ENCODE peak calls at places on chromosomes 2 and 18, in five cellular contexts. One of them, this sample, is unnamed.

GRCh38 chr2:16409006-16409390 is 256.6 kb downstream of the CYRIA start:
- DNase-seq in astrocyte of the cerebellum: no peak
- DNase-seq in glutamatergic neuron: no peak
- DNase-seq in WTC11: no peak
- DNase-seq in cardiac muscle cell: no peak
- DNase-seq in this sample: no peak

GRCh38 chr2:143607446-143608110 is 478.4 kb downstream of the ARHGAP15 start:
- DNase-seq in astrocyte of the cerebellum: no peak
- DNase-seq in glutamatergic neuron: no peak
- DNase-seq in WTC11: no peak
- DNase-seq in cardiac muscle cell: peak; percentile 30
- DNase-seq in this sample: no peak

GRCh38 chr2:25323042-25323514 is 18.6 kb downstream of the DNMT3A start:
- DNase-seq in astrocyte of the cerebellum: no peak
- DNase-seq in glutamatergic neuron: peak; percentile 80
- DNase-seq in WTC11: peak; percentile 71
- DNase-seq in cardiac muscle cell: peak; percentile 31
- DNase-seq in this sample: no peak

GRCh38 chr18:44195394-44196140 is 485.1 kb upstream of the SETBP1 start:
- DNase-seq in astrocyte of the cerebellum: no peak
- DNase-seq in glutamatergic neuron: no peak
- DNase-seq in WTC11: no peak
- DNase-seq in cardiac muscle cell: no peak
- DNase-seq in this sample: no peak

GRCh38 chr18:21063011-21063410 is 48.6 kb downstream of the ROCK1 start:
- DNase-seq in astrocyte of the cerebellum: no peak
- DNase-seq in glutamatergic neuron: no peak
- DNase-seq in WTC11: no peak
- DNase-seq in cardiac muscle cell: no peak
- DNase-seq in this sample: no peak

GRCh38 chr2:199902486-199903110 is 8.5 kb upstream of the C2orf69 start:
- DNase-seq in astrocyte of the cerebellum: no peak
- DNase-seq in glutamatergic neuron: no peak
- DNase-seq in WTC11: no peak
- DNase-seq in cardiac muscle cell: no peak
- DNase-seq in this sample: no peak

GRCh38 chr2:196915512-196916189 is 10.9 kb downstream of the PGAP1 start:
- DNase-seq in astrocyte of the cerebellum: no peak
- DNase-seq in glutamatergic neuron: no peak
- DNase-seq in WTC11: no peak
- DNase-seq in cardiac muscle cell: no peak
- DNase-seq in this sample: no peak

GRCh38 chr2:106982350-106982749 is 96.4 kb upstream of the ST6GAL2 start:
- DNase-seq in astrocyte of the cerebellum: no peak
- DNase-seq in glutamatergic neuron: no peak
- DNase-seq in WTC11: no peak
- DNase-seq in cardiac muscle cell: no peak
- DNase-seq in this sample: no peak

GRCh38 chr2:70946832-70947442 is 11.2 kb downstream of the ATP6V1B1 start:
- DNase-seq in astrocyte of the cerebellum: peak; percentile 44
- DNase-seq in glutamatergic neuron: peak; percentile 72
- DNase-seq in WTC11: peak; percentile 81
- DNase-seq in cardiac muscle cell: peak; percentile 70
- DNase-seq in this sample: peak; percentile 75

GRCh38 chr18:36066001-36066400 is 1.4 kb downstream of the RPRD1A start:
- DNase-seq in astrocyte of the cerebellum: no peak
- DNase-seq in glutamatergic neuron: no peak
- DNase-seq in WTC11: no peak
- DNase-seq in cardiac muscle cell: peak; percentile 43
- DNase-seq in this sample: no peak

GRCh38 chr2:69509011-69509749 is 71.9 kb upstream of the NFU1 start:
- DNase-seq in astrocyte of the cerebellum: no peak
- DNase-seq in glutamatergic neuron: no peak
- DNase-seq in WTC11: no peak
- DNase-seq in cardiac muscle cell: no peak
- DNase-seq in this sample: no peak

GRCh38 chr2:36438454-36438977 is 82.9 kb downstream of the CRIM1 start:
- DNase-seq in astrocyte of the cerebellum: peak; percentile 86
- DNase-seq in glutamatergic neuron: no peak
- DNase-seq in WTC11: no peak
- DNase-seq in cardiac muscle cell: peak; percentile 94
- DNase-seq in this sample: no peak

GRCh38 chr2:239129147-239129896 is 271.5 kb downstream of the HDAC4 start:
- DNase-seq in astrocyte of the cerebellum: no peak
- DNase-seq in glutamatergic neuron: no peak
- DNase-seq in WTC11: no peak
- DNase-seq in cardiac muscle cell: no peak
- DNase-seq in this sample: no peak

GRCh38 chr18:23890589-23890988 is 124.0 kb upstream of the TTC39C start:
- DNase-seq in astrocyte of the cerebellum: peak; percentile 27
- DNase-seq in glutamatergic neuron: no peak
- DNase-seq in WTC11: no peak
- DNase-seq in cardiac muscle cell: peak; percentile 34
- DNase-seq in this sample: no peak

GRCh38 chr2:98524168-98524567 is 79.5 kb downstream of the INPP4A start:
- DNase-seq in astrocyte of the cerebellum: peak; percentile 39
- DNase-seq in glutamatergic neuron: no peak
- DNase-seq in WTC11: no peak
- DNase-seq in cardiac muscle cell: peak; percentile 71
- DNase-seq in this sample: no peak

GRCh38 chr2:163775304-163775703 is 39.5 kb upstream of the FIGN start:
- DNase-seq in astrocyte of the cerebellum: no peak
- DNase-seq in glutamatergic neuron: no peak
- DNase-seq in WTC11: no peak
- DNase-seq in cardiac muscle cell: peak; percentile 25
- DNase-seq in this sample: no peak

GRCh38 chr18:46378126-46378863 is 274.1 kb downstream of the HAUS1 start:
- DNase-seq in astrocyte of the cerebellum: no peak
- DNase-seq in glutamatergic neuron: no peak
- DNase-seq in WTC11: no peak
- DNase-seq in cardiac muscle cell: no peak
- DNase-seq in this sample: no peak

GRCh38 chr18:51275712-51276473 is 78.4 kb upstream of the MEX3C start:
- DNase-seq in astrocyte of the cerebellum: peak; percentile 12
- DNase-seq in glutamatergic neuron: no peak
- DNase-seq in WTC11: no peak
- DNase-seq in cardiac muscle cell: peak; percentile 77
- DNase-seq in this sample: no peak

GRCh38 chr18:49601211-49601610 is 39.4 kb downstream of the LIPG start:
- DNase-seq in astrocyte of the cerebellum: no peak
- DNase-seq in glutamatergic neuron: no peak
- DNase-seq in WTC11: no peak
- DNase-seq in cardiac muscle cell: no peak
- DNase-seq in this sample: no peak

GRCh38 chr2:171709011-171709685 is 21.9 kb downstream of the DYNC1I2 start:
- DNase-seq in astrocyte of the cerebellum: no peak
- DNase-seq in glutamatergic neuron: no peak
- DNase-seq in WTC11: no peak
- DNase-seq in cardiac muscle cell: no peak
- DNase-seq in this sample: no peak

GRCh38 chr2:171703574-171704347 is 16.5 kb downstream of the DYNC1I2 start:
- DNase-seq in astrocyte of the cerebellum: peak; percentile 28
- DNase-seq in glutamatergic neuron: no peak
- DNase-seq in WTC11: no peak
- DNase-seq in cardiac muscle cell: peak; percentile 55
- DNase-seq in this sample: no peak

GRCh38 chr2:171707752-171708151 is 20.5 kb downstream of the DYNC1I2 start:
- DNase-seq in astrocyte of the cerebellum: no peak
- DNase-seq in glutamatergic neuron: no peak
- DNase-seq in WTC11: no peak
- DNase-seq in cardiac muscle cell: no peak
- DNase-seq in this sample: no peak

GRCh38 chr2:171702781-171703556 is 15.7 kb downstream of the DYNC1I2 start:
- DNase-seq in astrocyte of the cerebellum: no peak
- DNase-seq in glutamatergic neuron: no peak
- DNase-seq in WTC11: no peak
- DNase-seq in cardiac muscle cell: peak; percentile 19
- DNase-seq in this sample: no peak

GRCh38 chr2:171706152-171706803 is 19.0 kb downstream of the DYNC1I2 start:
- DNase-seq in astrocyte of the cerebellum: no peak
- DNase-seq in glutamatergic neuron: no peak
- DNase-seq in WTC11: no peak
- DNase-seq in cardiac muscle cell: peak; percentile 44
- DNase-seq in this sample: no peak
- TF ChIP-seq CTCF in astrocyte of the cerebellum: peak; percentile 18
- TF ChIP-seq CTCF in glutamatergic neuron: peak; percentile 17
- TF ChIP-seq CTCF in WTC11: no peak
- TF ChIP-seq CTCF in cardiac muscle cell: peak; percentile 41
- TF ChIP-seq CTCF in this sample: no peak

DNA sequence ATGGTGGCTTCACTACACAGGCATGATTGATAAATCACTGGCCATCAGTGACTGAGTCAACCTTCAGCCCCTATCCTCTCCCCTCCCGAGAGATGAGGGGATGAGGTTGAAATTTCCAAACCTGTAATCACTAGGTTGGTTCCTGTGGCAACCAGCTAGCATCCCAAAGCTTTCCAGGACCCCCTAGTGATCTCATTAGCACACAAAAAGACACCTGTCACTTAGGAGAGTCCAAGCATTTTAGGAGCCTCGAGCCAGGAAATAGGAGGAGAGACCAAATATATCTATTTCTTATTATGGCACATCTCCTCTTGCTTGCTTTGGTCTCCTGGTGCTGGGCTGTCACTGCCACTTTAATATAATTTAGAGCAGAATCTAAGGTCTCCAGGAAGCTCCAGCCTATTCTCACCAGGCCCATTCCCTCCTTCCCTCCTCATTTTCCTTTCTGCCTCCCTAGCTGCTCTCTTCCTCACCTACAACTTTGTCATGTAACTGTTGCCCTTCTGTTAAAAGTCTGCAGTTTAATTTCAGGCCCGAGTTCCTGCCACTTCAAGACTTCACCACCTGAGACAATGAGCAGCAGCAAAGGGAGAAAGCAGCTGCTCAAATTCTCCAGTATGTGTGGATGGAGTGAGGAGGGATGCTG is 33.2 kb upstream of the NAB1 start:
- DNase-seq in astrocyte of the cerebellum: no peak
- DNase-seq in glutamatergic neuron: no peak
- DNase-seq in WTC11: peak; percentile 18
- DNase-seq in cardiac muscle cell: no peak
- DNase-seq in this sample: no peak
- TF ChIP-seq CTCF in astrocyte of the cerebellum: no peak
- TF ChIP-seq CTCF in glutamatergic neuron: no peak
- TF ChIP-seq CTCF in WTC11: no peak
- TF ChIP-seq CTCF in cardiac muscle cell: no peak
- TF ChIP-seq CTCF in this sample: no peak

DNA sequence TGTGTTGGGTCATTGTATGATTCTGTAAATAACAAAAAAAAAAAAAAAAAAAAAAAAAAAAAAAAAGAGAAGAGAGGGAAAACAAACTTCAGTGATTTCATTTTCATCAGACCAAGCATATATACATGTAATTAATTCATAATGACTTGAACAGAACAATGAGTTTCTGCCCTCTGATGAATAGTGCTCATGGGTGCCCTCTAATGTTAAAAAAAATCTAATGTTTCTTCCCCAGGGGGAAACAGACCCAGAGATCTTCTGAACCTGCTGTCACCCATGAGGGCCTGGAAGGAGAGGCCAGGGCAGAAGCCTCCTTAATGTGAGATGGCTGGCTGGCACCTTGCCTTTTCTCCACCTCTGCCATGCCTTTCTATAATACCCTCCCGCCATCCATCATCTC is 289.2 kb downstream of the ZNF521 start:
- DNase-seq in astrocyte of the cerebellum: no peak
- DNase-seq in glutamatergic neuron: no peak
- DNase-seq in WTC11: no peak
- DNase-seq in cardiac muscle cell: no peak
- DNase-seq in this sample: no peak
- TF ChIP-seq CTCF in astrocyte of the cerebellum: no peak
- TF ChIP-seq CTCF in glutamatergic neuron: no peak
- TF ChIP-seq CTCF in WTC11: no peak
- TF ChIP-seq CTCF in cardiac muscle cell: no peak
- TF ChIP-seq CTCF in this sample: no peak

GRCh38 chr2:230069418-230069817 is 694 bp upstream of the SLC16A14 start:
- DNase-seq in astrocyte of the cerebellum: no peak
- DNase-seq in glutamatergic neuron: no peak
- DNase-seq in WTC11: no peak
- DNase-seq in cardiac muscle cell: no peak
- DNase-seq in this sample: no peak

GRCh38 chr2:230071421-230071820 is 2.7 kb upstream of the SLC16A14 start:
- DNase-seq in astrocyte of the cerebellum: no peak
- DNase-seq in glutamatergic neuron: no peak
- DNase-seq in WTC11: no peak
- DNase-seq in cardiac muscle cell: no peak
- DNase-seq in this sample: no peak

GRCh38 chr2:230067990-230068657 is 600 bp downstream of the SLC16A14 start:
- DNase-seq in astrocyte of the cerebellum: peak; percentile 27
- DNase-seq in glutamatergic neuron: peak; percentile 72
- DNase-seq in WTC11: peak; percentile 64
- DNase-seq in cardiac muscle cell: peak; percentile 27
- DNase-seq in this sample: peak; percentile 73

DNA sequence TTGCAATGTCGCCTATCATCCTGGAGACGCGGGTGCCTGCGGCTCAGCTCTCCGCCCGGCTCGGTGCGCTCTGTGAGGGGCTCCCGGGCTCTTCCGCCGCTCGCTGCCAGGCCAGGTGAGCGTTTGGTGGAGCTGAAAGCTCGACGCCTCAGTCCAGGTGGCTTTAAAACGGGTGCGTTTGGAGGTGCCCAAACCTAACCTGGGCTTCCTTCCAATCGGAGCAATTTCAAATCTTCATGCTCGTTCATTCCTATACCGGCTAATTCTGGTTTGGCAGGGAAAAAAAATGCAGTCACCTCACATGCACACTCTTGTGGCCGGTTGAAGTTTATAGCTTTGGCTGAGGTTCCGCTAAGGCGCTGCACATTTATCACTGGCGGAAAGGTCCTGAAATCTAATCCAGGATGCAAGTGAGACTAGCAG is at the start of gene SLC16A14:
- DNase-seq in astrocyte of the cerebellum: peak; percentile 49
- DNase-seq in glutamatergic neuron: no peak
- DNase-seq in WTC11: no peak
- DNase-seq in cardiac muscle cell: peak; percentile 65
- DNase-seq in this sample: peak; percentile 27
- TF ChIP-seq CTCF in astrocyte of the cerebellum: peak; percentile 51
- TF ChIP-seq CTCF in glutamatergic neuron: no peak
- TF ChIP-seq CTCF in WTC11: no peak
- TF ChIP-seq CTCF in cardiac muscle cell: peak; percentile 35
- TF ChIP-seq CTCF in this sample: no peak

DNA sequence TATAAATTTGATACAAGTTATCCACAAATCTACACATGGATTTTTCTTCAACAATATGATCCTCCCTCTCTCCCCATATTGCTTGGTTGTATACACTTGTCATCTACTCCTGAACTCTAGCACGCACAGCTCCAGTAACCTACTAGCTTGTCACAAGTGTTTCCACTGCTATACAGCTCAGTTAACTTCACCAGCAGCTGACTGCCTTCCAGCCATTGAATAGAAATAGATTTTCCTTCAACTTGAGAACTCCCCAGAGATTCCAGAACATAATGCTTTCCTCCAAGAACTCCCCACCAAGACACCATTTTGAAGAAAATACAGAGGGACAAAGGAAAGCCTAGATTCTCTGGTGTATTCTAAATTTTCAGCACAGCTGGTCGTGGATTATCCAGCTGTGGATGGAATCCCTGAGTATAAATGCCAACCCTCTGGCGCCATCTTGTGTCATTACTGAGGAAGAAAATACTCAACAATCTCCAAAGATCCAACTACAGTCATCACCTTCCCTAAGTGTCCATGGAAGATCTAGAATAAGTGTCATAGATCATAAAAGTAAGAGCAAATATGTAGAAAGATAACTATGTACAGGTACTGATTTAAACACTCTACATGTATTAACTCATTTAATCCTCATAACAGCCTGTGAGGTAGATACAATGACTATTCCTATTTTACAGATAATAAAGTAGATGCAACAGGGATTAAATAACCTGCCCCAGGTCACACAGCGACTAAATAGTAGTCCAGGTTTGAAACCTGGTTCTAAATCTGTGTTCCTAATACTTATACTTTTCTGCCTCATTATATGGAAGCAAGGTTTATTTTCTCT is 156.7 kb downstream of the ARHGAP28 start:
- DNase-seq in astrocyte of the cerebellum: peak; percentile 49
- DNase-seq in glutamatergic neuron: peak; percentile 48
- DNase-seq in WTC11: peak; percentile 37
- DNase-seq in cardiac muscle cell: peak; percentile 76
- DNase-seq in this sample: peak; percentile 65
- TF ChIP-seq CTCF in astrocyte of the cerebellum: peak; percentile 59
- TF ChIP-seq CTCF in glutamatergic neuron: peak; percentile 80
- TF ChIP-seq CTCF in WTC11: peak; percentile 60
- TF ChIP-seq CTCF in cardiac muscle cell: peak; percentile 68
- TF ChIP-seq CTCF in this sample: peak; percentile 76